ENCODE peak calls at places on chromosomes 7 and 10, in seven cellular contexts. One of them, this sample, is unnamed.

GRCh38 chr7:118492466-118492865 is 268.0 kb downstream of the ANKRD7 start:
- DNase-seq in foreskin fibroblast: no peak
- DNase-seq in GM06990: no peak
- DNase-seq in astrocyte of the spinal cord: no peak
- DNase-seq in mammary epithelial cell: no peak
- DNase-seq in cardiac fibroblast: no peak
- DNase-seq in lower leg skin: no peak
- DNase-seq in this sample: no peak

GRCh38 chr10:128519581-128519980 is 393.4 kb upstream of the MKI67 start:
- DNase-seq in cardiac fibroblast: no peak
- DNase-seq in astrocyte of the spinal cord: no peak
- DNase-seq in lower leg skin: no peak
- DNase-seq in GM06990: no peak
- DNase-seq in mammary epithelial cell: no peak
- DNase-seq in foreskin fibroblast: no peak
- DNase-seq in this sample: no peak

GRCh38 chr7:98364220-98364619 is 36.7 kb downstream of the BAIAP2L1 start:
- DNase-seq in cardiac fibroblast: no peak
- DNase-seq in lower leg skin: no peak
- DNase-seq in mammary epithelial cell: no peak
- DNase-seq in GM06990: no peak
- DNase-seq in foreskin fibroblast: no peak
- DNase-seq in astrocyte of the spinal cord: no peak
- DNase-seq in this sample: no peak

GRCh38 chr7:18570890-18571478 is 75.4 kb downstream of the HDAC9 start:
- DNase-seq in cardiac fibroblast: peak; percentile 74
- DNase-seq in foreskin fibroblast: peak; percentile 67
- DNase-seq in GM06990: no peak
- DNase-seq in mammary epithelial cell: peak; percentile 22
- DNase-seq in lower leg skin: no peak
- DNase-seq in astrocyte of the spinal cord: peak; percentile 71
- DNase-seq in this sample: peak; percentile 29

GRCh38 chr7:38394703-38395102 is 121.3 kb upstream of the TARP start:
- DNase-seq in lower leg skin: no peak
- DNase-seq in astrocyte of the spinal cord: no peak
- DNase-seq in foreskin fibroblast: no peak
- DNase-seq in cardiac fibroblast: no peak
- DNase-seq in mammary epithelial cell: no peak
- DNase-seq in GM06990: no peak
- DNase-seq in this sample: no peak

GRCh38 chr7:132440126-132440525 is 136.1 kb downstream of the PLXNA4 start:
- DNase-seq in GM06990: no peak
- DNase-seq in mammary epithelial cell: no peak
- DNase-seq in astrocyte of the spinal cord: no peak
- DNase-seq in foreskin fibroblast: no peak
- DNase-seq in cardiac fibroblast: no peak
- DNase-seq in lower leg skin: no peak
- DNase-seq in this sample: no peak

GRCh38 chr10:123974406-123974805 is 82.8 kb upstream of the CPXM2 start:
- DNase-seq in astrocyte of the spinal cord: peak; percentile 39
- DNase-seq in lower leg skin: no peak
- DNase-seq in mammary epithelial cell: peak; percentile 59
- DNase-seq in GM06990: no peak
- DNase-seq in foreskin fibroblast: peak; percentile 51
- DNase-seq in cardiac fibroblast: peak; percentile 45
- DNase-seq in this sample: no peak

GRCh38 chr10:124624456-124624855 is 119.7 kb downstream of the FAM53B start:
- DNase-seq in lower leg skin: no peak
- DNase-seq in mammary epithelial cell: no peak
- DNase-seq in astrocyte of the spinal cord: no peak
- DNase-seq in foreskin fibroblast: no peak
- DNase-seq in GM06990: no peak
- DNase-seq in cardiac fibroblast: no peak
- DNase-seq in this sample: no peak

GRCh38 chr10:22251751-22252285 is 34.0 kb upstream of the EBLN1 start:
- DNase-seq in astrocyte of the spinal cord: peak; percentile 66
- DNase-seq in cardiac fibroblast: peak; percentile 65
- DNase-seq in GM06990: peak; percentile 75
- DNase-seq in foreskin fibroblast: peak; percentile 72
- DNase-seq in lower leg skin: peak; percentile 38
- DNase-seq in mammary epithelial cell: peak; percentile 57
- DNase-seq in this sample: no peak

GRCh38 chr7:22333680-22334141 is 23.2 kb downstream of the RAPGEF5 start:
- DNase-seq in astrocyte of the spinal cord: no peak
- DNase-seq in lower leg skin: no peak
- DNase-seq in mammary epithelial cell: no peak
- DNase-seq in cardiac fibroblast: no peak
- DNase-seq in GM06990: no peak
- DNase-seq in foreskin fibroblast: no peak
- DNase-seq in this sample: no peak

GRCh38 chr7:18457832-18458231 is 37.7 kb upstream of the HDAC9 start:
- DNase-seq in lower leg skin: no peak
- DNase-seq in astrocyte of the spinal cord: no peak
- DNase-seq in GM06990: no peak
- DNase-seq in cardiac fibroblast: no peak
- DNase-seq in mammary epithelial cell: peak; percentile 44
- DNase-seq in foreskin fibroblast: no peak
- DNase-seq in this sample: no peak

GRCh38 chr10:50605280-50606270 is 18.2 kb downstream of the SGMS1 start:
- DNase-seq in astrocyte of the spinal cord: peak; percentile 94
- DNase-seq in lower leg skin: peak; percentile 65
- DNase-seq in mammary epithelial cell: peak; percentile 96
- DNase-seq in GM06990: peak; percentile 7
- DNase-seq in cardiac fibroblast: peak; percentile 98
- DNase-seq in foreskin fibroblast: peak; percentile 92
- DNase-seq in this sample: peak; percentile 93

GRCh38 chr10:71073451-71074175 is 138.8 kb upstream of the UNC5B start:
- DNase-seq in mammary epithelial cell: no peak
- DNase-seq in foreskin fibroblast: no peak
- DNase-seq in astrocyte of the spinal cord: no peak
- DNase-seq in lower leg skin: no peak
- DNase-seq in cardiac fibroblast: no peak
- DNase-seq in GM06990: no peak
- DNase-seq in this sample: no peak

GRCh38 chr7:2632717-2633537 is 1.1 kb downstream of the TTYH3 start:
- DNase-seq in astrocyte of the spinal cord: peak; percentile 85
- DNase-seq in cardiac fibroblast: peak; percentile 65
- DNase-seq in GM06990: no peak
- DNase-seq in mammary epithelial cell: peak; percentile 58
- DNase-seq in foreskin fibroblast: peak; percentile 73
- DNase-seq in lower leg skin: peak; percentile 52
- DNase-seq in this sample: peak; percentile 31

GRCh38 chr10:27822286-27822685 is 76.7 kb upstream of the MKX start:
- DNase-seq in GM06990: no peak
- DNase-seq in astrocyte of the spinal cord: no peak
- DNase-seq in foreskin fibroblast: no peak
- DNase-seq in lower leg skin: no peak
- DNase-seq in cardiac fibroblast: peak; percentile 7
- DNase-seq in mammary epithelial cell: no peak
- DNase-seq in this sample: peak; percentile 91

GRCh38 chr10:108521827-108522503 is 1357.5 kb upstream of the SORCS1 start:
- DNase-seq in astrocyte of the spinal cord: no peak
- DNase-seq in foreskin fibroblast: no peak
- DNase-seq in mammary epithelial cell: no peak
- DNase-seq in cardiac fibroblast: no peak
- DNase-seq in lower leg skin: no peak
- DNase-seq in GM06990: no peak
- DNase-seq in this sample: no peak

GRCh38 chr10:90319188-90319914 is 538.5 kb downstream of the HTR7 start:
- DNase-seq in GM06990: peak; percentile 32
- DNase-seq in cardiac fibroblast: peak; percentile 75
- DNase-seq in foreskin fibroblast: peak; percentile 94
- DNase-seq in mammary epithelial cell: peak; percentile 90
- DNase-seq in lower leg skin: no peak
- DNase-seq in astrocyte of the spinal cord: peak; percentile 97
- DNase-seq in this sample: no peak

DNA sequence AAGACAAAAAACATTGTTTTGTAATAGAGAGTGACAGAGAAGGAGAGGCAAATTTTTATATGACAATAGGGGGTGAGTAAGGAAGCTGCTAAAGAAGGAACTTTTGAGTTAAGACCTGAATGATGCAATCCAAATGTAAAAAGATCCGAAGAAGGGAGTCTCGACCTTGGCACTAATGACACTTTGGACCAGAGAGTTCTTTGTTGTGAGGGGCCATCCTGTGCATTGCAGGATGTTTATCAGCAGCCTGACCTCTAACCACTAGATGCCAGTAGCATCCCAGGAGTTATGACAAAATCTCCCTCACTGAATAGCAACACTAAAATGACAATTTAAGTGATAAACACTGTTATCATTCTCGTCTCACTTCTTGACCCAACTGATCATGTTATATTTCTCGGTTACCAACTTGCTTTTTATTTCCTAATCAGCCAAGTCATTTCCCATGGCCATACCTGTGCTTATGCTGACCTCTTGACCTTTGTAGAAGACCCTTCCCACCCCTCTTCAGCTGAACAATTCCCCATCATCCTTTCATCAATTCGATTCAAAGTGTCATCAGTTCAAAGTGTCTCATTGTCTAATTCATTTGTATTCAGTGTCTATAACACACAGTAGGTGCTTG is 30.0 kb downstream of the DGKI start:
- DNase-seq in cardiac fibroblast: peak; percentile 19
- DNase-seq in foreskin fibroblast: peak; percentile 69
- DNase-seq in astrocyte of the spinal cord: no peak
- DNase-seq in GM06990: no peak
- DNase-seq in lower leg skin: no peak
- DNase-seq in mammary epithelial cell: no peak
- DNase-seq in this sample: no peak
- TF ChIP-seq CTCF in cardiac fibroblast: peak; percentile 43
- TF ChIP-seq CTCF in foreskin fibroblast: peak; percentile 25
- TF ChIP-seq CTCF in astrocyte of the spinal cord: peak; percentile 41
- TF ChIP-seq CTCF in GM06990: peak; percentile 36
- TF ChIP-seq CTCF in lower leg skin: no peak
- TF ChIP-seq CTCF in mammary epithelial cell: peak; percentile 58
- TF ChIP-seq CTCF in this sample: peak; percentile 59

GRCh38 chr10:4008676-4009382 is 223.8 kb upstream of the KLF6 start:
- DNase-seq in astrocyte of the spinal cord: no peak
- DNase-seq in lower leg skin: no peak
- DNase-seq in cardiac fibroblast: no peak
- DNase-seq in mammary epithelial cell: no peak
- DNase-seq in foreskin fibroblast: peak; percentile 59
- DNase-seq in GM06990: no peak
- DNase-seq in this sample: no peak
- H3K4me3 ChIP-seq in astrocyte of the spinal cord: no peak overlapping the region
- H3K4me3 ChIP-seq in lower leg skin: no peak overlapping the region
- H3K4me3 ChIP-seq in cardiac fibroblast: no peak overlapping the region
- H3K4me3 ChIP-seq in mammary epithelial cell: no peak overlapping the region
- H3K4me3 ChIP-seq in foreskin fibroblast: no peak overlapping the region
- H3K4me3 ChIP-seq in GM06990: no peak overlapping the region
- H3K4me3 ChIP-seq in this sample: no peak overlapping the region

GRCh38 chr7:144024213-144024612 is 24.1 kb downstream of the OR6B1 start:
- DNase-seq in astrocyte of the spinal cord: no peak
- DNase-seq in GM06990: no peak
- DNase-seq in mammary epithelial cell: no peak
- DNase-seq in lower leg skin: no peak
- DNase-seq in foreskin fibroblast: no peak
- DNase-seq in cardiac fibroblast: no peak
- DNase-seq in this sample: no peak

GRCh38 chr7:144027974-144028373 is 20.8 kb upstream of the OR2A5 start:
- DNase-seq in foreskin fibroblast: no peak
- DNase-seq in cardiac fibroblast: peak; percentile 34
- DNase-seq in mammary epithelial cell: no peak
- DNase-seq in GM06990: no peak
- DNase-seq in lower leg skin: no peak
- DNase-seq in astrocyte of the spinal cord: no peak
- DNase-seq in this sample: no peak

GRCh38 chr7:144026203-144026883 is 22.4 kb upstream of the OR2A5 start:
- DNase-seq in astrocyte of the spinal cord: no peak
- DNase-seq in GM06990: no peak
- DNase-seq in mammary epithelial cell: no peak
- DNase-seq in lower leg skin: no peak
- DNase-seq in foreskin fibroblast: no peak
- DNase-seq in cardiac fibroblast: no peak
- DNase-seq in this sample: no peak

GRCh38 chr7:144028547-144028946 is 20.2 kb upstream of the OR2A5 start:
- DNase-seq in cardiac fibroblast: no peak
- DNase-seq in GM06990: no peak
- DNase-seq in foreskin fibroblast: no peak
- DNase-seq in astrocyte of the spinal cord: no peak
- DNase-seq in lower leg skin: no peak
- DNase-seq in mammary epithelial cell: no peak
- DNase-seq in this sample: no peak

DNA sequence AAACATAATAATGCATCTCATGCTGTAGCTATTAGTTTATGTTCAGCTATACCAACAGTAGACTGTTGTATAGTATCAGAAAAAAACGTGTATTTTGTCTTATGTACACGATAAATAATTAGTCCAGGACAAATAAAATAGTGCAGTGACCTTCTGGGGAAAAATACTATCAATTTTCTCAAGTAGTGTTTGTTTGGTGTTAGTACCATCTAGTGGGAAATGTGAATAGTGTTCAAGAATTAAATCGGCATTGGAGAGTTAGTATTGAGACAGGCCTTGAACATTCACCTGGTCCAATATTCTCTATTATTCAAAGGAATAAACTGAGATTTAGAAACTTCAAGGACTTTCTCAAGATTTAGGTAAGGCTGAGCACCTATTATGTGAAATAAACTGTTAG is 21.7 kb upstream of the OR2A5 start:
- DNase-seq in lower leg skin: no peak
- DNase-seq in foreskin fibroblast: peak; percentile 27
- DNase-seq in mammary epithelial cell: no peak
- DNase-seq in cardiac fibroblast: peak; percentile 71
- DNase-seq in GM06990: no peak
- DNase-seq in astrocyte of the spinal cord: peak; percentile 46
- DNase-seq in this sample: no peak
- TF ChIP-seq CTCF in lower leg skin: no peak
- TF ChIP-seq CTCF in foreskin fibroblast: peak; percentile 30
- TF ChIP-seq CTCF in mammary epithelial cell: peak; percentile 47
- TF ChIP-seq CTCF in cardiac fibroblast: peak; percentile 45
- TF ChIP-seq CTCF in GM06990: no peak
- TF ChIP-seq CTCF in astrocyte of the spinal cord: peak; percentile 34
- TF ChIP-seq CTCF in this sample: peak; percentile 42

DNA sequence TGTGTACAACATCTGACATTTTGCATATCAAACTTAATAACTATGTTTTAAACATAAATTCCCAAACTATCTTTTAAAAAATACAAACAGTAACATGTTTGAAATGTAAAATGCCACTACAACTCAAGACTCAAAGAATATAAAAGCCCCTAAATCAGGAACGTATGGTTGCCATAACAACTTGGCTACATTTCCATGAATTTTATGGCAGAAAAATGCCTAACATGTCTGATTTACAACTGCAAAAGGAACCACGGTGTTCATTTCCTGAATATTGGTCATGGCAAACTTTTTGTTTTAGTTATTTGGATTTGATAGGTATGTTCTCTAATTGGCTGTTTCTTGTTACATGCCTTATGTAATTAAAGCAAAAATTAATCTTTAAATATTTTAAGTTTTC is 2.0 kb downstream of the SOSTDC1 start:
- DNase-seq in lower leg skin: no peak
- DNase-seq in foreskin fibroblast: no peak
- DNase-seq in cardiac fibroblast: no peak
- DNase-seq in mammary epithelial cell: no peak
- DNase-seq in GM06990: no peak
- DNase-seq in astrocyte of the spinal cord: no peak
- DNase-seq in this sample: no peak
- H3K4me3 ChIP-seq in lower leg skin: no peak overlapping the region
- H3K4me3 ChIP-seq in foreskin fibroblast: no peak overlapping the region
- H3K4me3 ChIP-seq in cardiac fibroblast: no peak overlapping the region
- H3K4me3 ChIP-seq in mammary epithelial cell: no peak overlapping the region
- H3K4me3 ChIP-seq in GM06990: no peak overlapping the region
- H3K4me3 ChIP-seq in astrocyte of the spinal cord: no peak overlapping the region
- H3K4me3 ChIP-seq in this sample: no peak overlapping the region

GRCh38 chr7:151844828-151845200 is 32.1 kb downstream of the PRKAG2 start:
- DNase-seq in mammary epithelial cell: no peak
- DNase-seq in astrocyte of the spinal cord: no peak
- DNase-seq in GM06990: no peak
- DNase-seq in cardiac fibroblast: no peak
- DNase-seq in foreskin fibroblast: no peak
- DNase-seq in lower leg skin: no peak
- DNase-seq in this sample: no peak
- TF ChIP-seq CTCF in mammary epithelial cell: no peak
- TF ChIP-seq CTCF in astrocyte of the spinal cord: no peak
- TF ChIP-seq CTCF in GM06990: no peak
- TF ChIP-seq CTCF in cardiac fibroblast: no peak
- TF ChIP-seq CTCF in foreskin fibroblast: no peak
- TF ChIP-seq CTCF in lower leg skin: no peak
- TF ChIP-seq CTCF in this sample: no peak

This sample was measured in AG09309.